ENCODE peak calls at places on chromosomes 5 and 9, in ten cellular contexts. F, O, A, D, M, Q, I, B, W and C are unnamed samples.

GRCh38 chr5:96081276-96081858 is 119.7 kb upstream of the ELL2 start:
- DNase-seq in I (no peak), F (no peak), A (no peak), M (no peak), Q (no peak), O (no peak), B (no peak), D (no peak), W (no peak), C (no peak)

GRCh38 chr9:133463234-133463863 is 3.6 kb downstream of the CACFD1 start:
- DNase-seq in D (no peak), Q (no peak), B (peak; percentile 59), F (no peak), A (no peak), I (no peak), M (peak; percentile 30), W (no peak), O (no peak), C (peak; percentile 61)

GRCh38 chr9:4713849-4714248 is 27.2 kb downstream of the AK3 start:
- DNase-seq in B (no peak), W (no peak), I (no peak), M (no peak), A (no peak), Q (no peak), F (no peak), O (no peak), D (no peak), C (no peak)

GRCh38 chr9:121962421-121962820 is 130.7 kb downstream of the TTLL11 start:
- DNase-seq in F (no peak), O (no peak), A (no peak), M (no peak), D (no peak), W (no peak), B (peak; percentile 51), I (no peak), Q (no peak), C (no peak)

GRCh38 chr5:150129813-150130492 is 25.7 kb downstream of the PDGFRB start:
- DNase-seq in A (peak; percentile 71), O (peak; percentile 31), B (peak; percentile 69), M (peak; percentile 2), I (peak; percentile 48), D (peak; percentile 80), F (no peak), W (peak; percentile 71), Q (no peak), C (peak; percentile 71)

GRCh38 chr5:143145388-143145787 is 258.1 kb downstream of the NR3C1 start:
- DNase-seq in Q (no peak), D (peak; percentile 15), O (no peak), A (no peak), B (no peak), F (no peak), I (no peak), W (no peak), M (no peak), C (no peak)

GRCh38 chr5:180799902-180800801 is 2.5 kb downstream of the MGAT1 start:
- DNase-seq in M (no peak), I (no peak), W (no peak), Q (no peak), A (no peak), D (no peak), B (peak; percentile 87), O (no peak), F (no peak), C (no peak)

GRCh38 chr9:74496819-74497749 is at the start of gene RORB:
- DNase-seq in M (peak; percentile 52), W (peak; percentile 77), B (peak; percentile 26), A (peak; percentile 82), F (no peak), D (peak; percentile 60), Q (no peak), I (peak; percentile 90), O (peak; percentile 23), C (peak; percentile 22)

GRCh38 chr5:135214897-135215616 is 181.0 kb upstream of the PITX1 start:
- DNase-seq in O (no peak), D (peak; percentile 63), W (no peak), Q (no peak), A (no peak), M (no peak), B (peak; percentile 44), I (no peak), F (no peak), C (no peak)